ENCODE peak calls at places on chromosomes 6 and 20, in five cellular contexts. Q is heart right ventricle, Y is mesenchymal stem cell, R is Caco-2, E is DND-41. S is an unnamed sample.
A peak's percentile ranks its signal among the peaks of the same experiment; 100 is the strongest.

GRCh38 chr6:100230976-100231316 is 233.8 kb downstream of the SIM1 start:
- DNase-seq in Q (no peak), Y (no peak), R (no peak), E (no peak), S (peak; percentile 18)

GRCh38 chr6:10258341-10258740 is 156.5 kb downstream of the TFAP2A start:
- DNase-seq in Q (no peak), Y (no peak), R (no peak), E (no peak), S (no peak)

GRCh38 chr6:111764238-111765182 is 108.7 kb downstream of the FYN start:
- DNase-seq in Q (no peak), Y (no peak), R (no peak), E (no peak), S (no peak)

GRCh38 chr20:35564905-35565304 is 23.0 kb downstream of the ERGIC3 start:
- DNase-seq in Q (no peak), Y (no peak), R (no peak), E (no peak), S (no peak)

GRCh38 chr20:51412333-51412761 is 130.2 kb downstream of the NFATC2 start:
- DNase-seq in Q (peak; percentile 42), Y (peak; percentile 78), R (no peak), E (no peak), S (peak; percentile 66)

GRCh38 chr6:7241709-7242645 is 71.0 kb downstream of the SSR1 start:
- DNase-seq in Q (no peak), Y (peak; percentile 41), R (peak; percentile 79), E (no peak), S (no peak)

GRCh38 chr6:157539900-157540752 is 159.1 kb downstream of the ZDHHC14 start:
- DNase-seq in Q (no peak), Y (no peak), R (peak; percentile 78), E (no peak), S (no peak)

GRCh38 chr6:163731215-163732013 is 316.9 kb downstream of the QKI start:
- DNase-seq in Q (no peak), Y (peak; percentile 44), R (no peak), E (no peak), S (no peak)

GRCh38 chr6:156126535-156126934 is 650.6 kb upstream of the ARID1B start:
- DNase-seq in Q (no peak), Y (no peak), R (no peak), E (no peak), S (no peak)

GRCh38 chr6:129890164-129890563 is 29.0 kb upstream of the TMEM244 start:
- DNase-seq in Q (no peak), Y (no peak), R (no peak), E (no peak), S (peak; percentile 8)

GRCh38 chr6:160137989-160138835 is 16.6 kb downstream of the SLC22A1 start:
- DNase-seq in Q (peak; percentile 48), Y (peak; percentile 60), R (peak; percentile 65), E (peak; percentile 75), S (peak; percentile 28)

GRCh38 chr6:115766745-115767462 is 293.8 kb downstream of the FRK start:
- DNase-seq in Q (no peak), Y (no peak), R (no peak), E (no peak), S (no peak)

GRCh38 chr6:26172496-26172958 is 85.3 kb downstream of the HFE start:
- DNase-seq in Q (no peak), Y (peak; percentile 77), R (no peak), E (peak; percentile 59), S (peak; percentile 17)

GRCh38 chr6:145669627-145670034 is 65.7 kb downstream of the EPM2A start:
- DNase-seq in Q (no peak), Y (peak; percentile 59), R (no peak), E (no peak), S (peak; percentile 13)

GRCh38 chr20:23763345-23763744 is 12.6 kb upstream of the CST1 start:
- DNase-seq in Q (no peak), Y (no peak), R (no peak), E (no peak), S (no peak)

GRCh38 chr20:5171790-5172164 is 45.0 kb downstream of the CDS2 start:
- DNase-seq in Q (no peak), Y (no peak), R (no peak), E (no peak), S (no peak)

GRCh38 chr6:90362273-90362672 is 65.6 kb upstream of the BACH2 start:
- DNase-seq in Q (no peak), Y (no peak), R (no peak), E (no peak), S (peak; percentile 68)

GRCh38 chr6:125323376-125323775 is 21.6 kb upstream of the HDDC2 start:
- DNase-seq in Q (no peak), Y (no peak), R (no peak), E (no peak), S (no peak)

GRCh38 chr6:121730616-121731015 is 295.2 kb downstream of the GJA1 start:
- DNase-seq in Q (no peak), Y (no peak), R (no peak), E (no peak), S (no peak)

GRCh38 chr6:33731751-33732282 is 14.9 kb downstream of the IP6K3 start:
- DNase-seq in Q (no peak), Y (no peak), R (no peak), E (no peak), S (peak; percentile 14)

GRCh38 chr6:44676246-44676790 is 288.8 kb downstream of the CDC5L start:
- DNase-seq in Q (no peak), Y (no peak), R (no peak), E (no peak), S (no peak)

GRCh38 chr6:4560225-4561077 is 215.8 kb upstream of the CDYL start:
- DNase-seq in Q (no peak), Y (no peak), R (no peak), E (no peak), S (no peak)

GRCh38 chr20:16566080-16566479 is 7.2 kb downstream of the KIF16B start:
- DNase-seq in Q (no peak), Y (no peak), R (no peak), E (no peak), S (no peak)

GRCh38 chr20:63627700-63628245 is 872 bp upstream of the GMEB2 start:
- DNase-seq in Q (no peak), Y (no peak), R (no peak), E (no peak), S (no peak)
- H3K4me3 ChIP-seq in Q (peak overlapping the region; percentile 65), Y (peak overlapping the region; percentile 91), R (peak overlapping the region; percentile 91), E (peak overlapping the region; percentile 100), S (peak overlapping the region; percentile 99)

DNA sequence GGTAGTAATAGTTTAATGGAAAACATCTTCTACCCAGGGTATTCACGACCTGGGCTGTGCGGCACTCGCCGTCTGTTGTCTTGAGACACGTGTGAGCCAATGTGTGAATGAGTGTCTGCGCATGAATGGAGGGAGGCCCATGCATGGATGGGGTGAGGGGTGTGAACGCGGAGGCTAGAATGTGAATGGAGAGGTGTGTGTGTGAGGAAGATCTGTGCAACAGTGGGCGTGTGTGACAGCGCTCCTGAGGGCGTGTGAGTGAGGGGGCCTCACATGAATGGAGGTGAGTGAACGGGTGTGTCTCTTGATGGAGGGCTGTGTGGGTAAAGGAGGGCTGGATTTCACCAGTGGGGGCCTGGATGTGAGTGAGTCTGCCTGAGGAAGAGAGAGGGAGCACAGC is 146.0 kb downstream of the LRFN2 start:
- DNase-seq in Q (no peak), Y (no peak), R (no peak), E (no peak), S (no peak)
- H3K9me3 ChIP-seq in Q (no peaks in the 10 kb centered on the region), Y (no peaks in the 10 kb centered on the region), R (no peaks in the 10 kb centered on the region), E (no peaks in the 10 kb centered on the region), S (no peaks in the 10 kb centered on the region)

DNA sequence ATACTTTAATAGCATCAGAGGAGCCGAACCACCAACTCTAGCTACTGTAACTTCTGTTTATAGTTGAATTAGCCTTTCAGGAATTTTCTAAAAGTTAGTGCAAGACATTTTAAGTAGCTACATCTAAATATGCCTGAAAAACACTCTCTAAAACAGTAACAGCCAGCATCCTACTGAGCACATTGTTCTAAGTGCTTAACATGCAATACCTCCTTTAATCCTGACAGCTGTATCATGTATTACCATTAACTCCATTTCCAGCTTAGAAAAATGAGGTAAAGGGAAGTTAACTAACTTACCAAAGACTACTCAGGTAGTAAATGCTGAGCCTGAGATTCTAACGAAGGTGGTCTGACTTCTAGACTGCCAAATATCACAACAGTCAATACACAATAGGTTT is 120.7 kb downstream of the DST start:
- DNase-seq in Q (no peak), Y (peak; percentile 40), R (no peak), E (no peak), S (no peak)
- H3K4me3 ChIP-seq in Q (no peak overlapping the region), Y (no peak overlapping the region), R (no peak overlapping the region), E (no peak overlapping the region), S (no peak overlapping the region)

GRCh38 chr6:141675957-141676356 is 456.8 kb upstream of the GJE1 start:
- DNase-seq in Q (no peak), Y (peak; percentile 3), R (no peak), E (no peak), S (no peak)
- H3K9me3 ChIP-seq in Q (no peaks in the 10 kb centered on the region), Y (no peaks in the 10 kb centered on the region), R (no peaks in the 10 kb centered on the region), E (no peaks in the 10 kb centered on the region), S (no peaks in the 10 kb centered on the region)

GRCh38 chr6:127458817-127459216 is 372 bp downstream of the KIAA0408 start:
- DNase-seq in Q (no peak), Y (peak; percentile 78), R (no peak), E (no peak), S (no peak)
- H3K4me3 ChIP-seq in Q (no peak overlapping the region), Y (peak overlapping the region; percentile 50), R (no peak overlapping the region), E (no peak overlapping the region), S (no peak overlapping the region)

GRCh38 chr20:15498926-15499325 is 1074.3 kb downstream of the KIF16B start:
- DNase-seq in Q (no peak), Y (peak; percentile 2), R (peak; percentile 81), E (no peak), S (no peak)
- H3K9me3 ChIP-seq in Q (no peaks in the 10 kb centered on the region), Y (peaks cover 3% of the 10 kb centered on the region), R (no peaks in the 10 kb centered on the region), E (no peaks in the 10 kb centered on the region), S (no peaks in the 10 kb centered on the region)

S was measured in MG63.